ENCODE peak calls at places on chromosomes 11 and 22, in nine cellular contexts. L is fibroblast of the aortic adventitia; J is WTC11; Z is GM18507; M is stimulated activated CD8-positive, alpha-beta memory T cell treated with anti-CD3 and anti-CD28 coated beads, Interleukin-7, amount 100 ng/mL, for 1 hour; V is upper lobe of right lung; I is CD4-positive, CD25-positive, alpha-beta regulatory T cell; H is mesothelial cell of epicardium; B is DMS 273 treated with DMSO at 0.1 percent for 48 hours. A is an unnamed sample.

GRCh38 chr22:27670701-27671412 is 130.7 kb downstream of the MN1 start:
- DNase-seq in B (no peak), M (no peak), Z (no peak), I (no peak), L (no peak), J (peak), H (peak), V (no peak), A (no peak)

GRCh38 chr22:39224550-39224949 is 20.2 kb downstream of the PDGFB start:
- DNase-seq in B (no peak), Z (no peak), V (no peak), L (no peak), H (no peak), J (no peak), M (no peak), I (no peak), A (no peak)

GRCh38 chr11:8028766-8029165 is 41.6 kb downstream of the EIF3F start:
- DNase-seq in M (no peak), L (no peak), I (no peak), J (no peak), B (no peak), Z (no peak), V (no peak), H (no peak), A (no peak)

GRCh38 chr11:115458877-115459276 is 45.3 kb downstream of the CADM1 start:
- DNase-seq in J (no peak), M (no peak), H (no peak), Z (no peak), V (no peak), I (no peak), B (no peak), L (no peak), A (no peak)

GRCh38 chr11:118933486-118933885 is 7.8 kb upstream of the BCL9L start:
- DNase-seq in M (no peak), I (no peak), B (no peak), V (no peak), L (peak), Z (no peak), H (no peak), J (no peak), A (peak)

GRCh38 chr11:2789791-2790580 is 90.2 kb upstream of the KCNQ1OT1 start:
- DNase-seq in L (no peak), V (peak), B (no peak), H (peak), M (no peak), I (no peak), Z (no peak), J (peak), A (no peak)

GRCh38 chr11:23644443-23644842 is 784.2 kb upstream of the CCDC179 start:
- DNase-seq in V (no peak), J (no peak), Z (no peak), M (no peak), B (no peak), L (no peak), H (no peak), I (no peak), A (no peak)

GRCh38 chr11:70603756-70604211 is 205.5 kb downstream of the CTTN start:
- DNase-seq in J (no peak), V (no peak), H (no peak), I (no peak), M (no peak), L (no peak), B (peak), Z (no peak), A (no peak)

GRCh38 chr11:6746086-6746618 is 25.6 kb downstream of the OR2AG2 start:
- DNase-seq in H (no peak), V (no peak), I (peak), Z (peak), M (no peak), B (no peak), J (no peak), L (no peak), A (peak)

GRCh38 chr22:49965291-49966040 is 4.9 kb downstream of the PIM3 start:
- DNase-seq in Z (no peak), J (peak), M (no peak), L (no peak), B (no peak), H (no peak), V (peak), I (no peak), A (no peak)

GRCh38 chr11:70727899-70728620 is 329.7 kb downstream of the CTTN start:
- DNase-seq in J (no peak), L (no peak), Z (no peak), M (no peak), H (no peak), V (peak), B (no peak), I (no peak), A (no peak)

GRCh38 chr11:6404341-6405038 is 14.2 kb downstream of the SMPD1 start:
- DNase-seq in H (no peak), B (no peak), J (no peak), Z (no peak), I (no peak), V (no peak), M (no peak), L (no peak), A (peak)

GRCh38 chr11:66981976-66982578 is 7.0 kb downstream of the C11orf86 start:
- DNase-seq in H (peak), B (peak), L (peak), V (peak), Z (no peak), M (no peak), J (no peak), I (no peak), A (peak)

GRCh38 chr11:134943544-134943943 is 531.5 kb upstream of the B3GAT1 start:
- DNase-seq in I (no peak), Z (no peak), V (no peak), H (no peak), J (no peak), M (no peak), B (no peak), L (no peak), A (no peak)

GRCh38 chr11:2380807-2381350 is 3.8 kb downstream of the CD81 start:
- DNase-seq in L (no peak), V (peak), I (no peak), B (no peak), H (no peak), Z (no peak), J (no peak), M (no peak), A (no peak)

GRCh38 chr11:112321521-112322172 is 61.0 kb upstream of the PLET1 start:
- DNase-seq in M (no peak), V (peak), L (peak), I (no peak), J (no peak), Z (no peak), H (no peak), B (peak), A (peak)

GRCh38 chr22:22593250-22593649 is 34.2 kb upstream of the PRAME start:
- DNase-seq in B (no peak), Z (no peak), H (peak), I (no peak), L (no peak), M (no peak), J (no peak), V (no peak), A (no peak)

GRCh38 chr11:70233511-70233919 is 30.4 kb downstream of the FADD start:
- DNase-seq in L (peak), H (no peak), M (no peak), Z (no peak), I (no peak), V (no peak), J (no peak), B (no peak), A (no peak)

GRCh38 chr11:59273008-59273841 is 60.5 kb upstream of the MPEG1 start:
- DNase-seq in V (no peak), I (no peak), J (no peak), M (no peak), Z (peak), H (no peak), L (no peak), B (no peak), A (no peak)

GRCh38 chr11:115112779-115113178 is 391.4 kb downstream of the CADM1 start:
- DNase-seq in V (no peak), J (no peak), I (no peak), B (no peak), H (no peak), M (no peak), Z (no peak), L (no peak), A (no peak)

GRCh38 chr11:46298699-46299424 is 21.4 kb downstream of the CREB3L1 start:
- DNase-seq in Z (no peak), M (no peak), L (peak), V (no peak), B (no peak), I (no peak), J (no peak), H (no peak), A (no peak)